ENCODE peak calls at places on chromosomes 11 and 22, in four cellular contexts. F is IMR-90, T is K562, V is GM12878. N is an unnamed sample.

GRCh38 chr11:130308925-130309324 is 5.8 kb downstream of the ZBTB44 start:
- DNase-seq in F (peak; percentile 2), T (no peak), V (no peak), N (no peak)

GRCh38 chr11:45853616-45854219 is 6.4 kb downstream of the CRY2 start:
- DNase-seq in F (no peak), T (peak; percentile 7), V (no peak), N (no peak)

GRCh38 chr11:96228472-96228871 is 114.5 kb downstream of the MAML2 start:
- DNase-seq in F (peak; percentile 96), T (no peak), V (no peak), N (no peak)

GRCh38 chr11:3808846-3809623 is 675 bp downstream of the PGAP2 start:
- DNase-seq in F (peak; percentile 41), T (peak; percentile 60), V (peak; percentile 41), N (peak; percentile 81)

GRCh38 chr11:125056931-125057330 is 6.2 kb upstream of the SLC37A2 start:
- DNase-seq in F (no peak), T (no peak), V (no peak), N (no peak)

GRCh38 chr11:36122715-36123114 is 166.5 kb downstream of the COMMD9 start:
- DNase-seq in F (no peak), T (no peak), V (no peak), N (no peak)

GRCh38 chr11:1866776-1867175 is 13.9 kb downstream of the LSP1 start:
- DNase-seq in F (no peak), T (no peak), V (no peak), N (no peak)

GRCh38 chr11:78138694-78139421 is 568 bp downstream of the ALG8 start:
- DNase-seq in F (peak; percentile 31), T (peak; percentile 63), V (peak; percentile 21), N (peak; percentile 50)

GRCh38 chr11:71326328-71326940 is 74.1 kb upstream of the SHANK2 start:
- DNase-seq in F (no peak), T (no peak), V (no peak), N (no peak)

GRCh38 chr11:93054881-93055280 is 85.4 kb downstream of the MTNR1B start:
- DNase-seq in F (peak; percentile 99), T (no peak), V (no peak), N (peak; percentile 64)

GRCh38 chr11:61752117-61752924 is at the start of gene MYRF:
- DNase-seq in F (peak; percentile 14), T (peak; percentile 88), V (no peak), N (no peak)

GRCh38 chr22:43293661-43294392 is 49.3 kb downstream of the SCUBE1 start:
- DNase-seq in F (peak; percentile 60), T (peak; percentile 77), V (no peak), N (peak; percentile 73)

GRCh38 chr11:118437046-118437735 is 899 bp downstream of the KMT2A start:
- DNase-seq in F (peak; percentile 35), T (peak; percentile 83), V (no peak), N (peak; percentile 28)

GRCh38 chr11:118436639-118437045 is 350 bp downstream of the KMT2A start:
- DNase-seq in F (peak; percentile 21), T (no peak), V (no peak), N (no peak)

GRCh38 chr11:118435893-118436624 is at the start of gene KMT2A:
- DNase-seq in F (peak; percentile 95), T (peak; percentile 94), V (no peak), N (peak; percentile 96)

GRCh38 chr11:118438314-118438931 is 2.1 kb downstream of the KMT2A start:
- DNase-seq in F (peak; percentile 87), T (peak; percentile 35), V (no peak), N (peak; percentile 61)

DNA sequence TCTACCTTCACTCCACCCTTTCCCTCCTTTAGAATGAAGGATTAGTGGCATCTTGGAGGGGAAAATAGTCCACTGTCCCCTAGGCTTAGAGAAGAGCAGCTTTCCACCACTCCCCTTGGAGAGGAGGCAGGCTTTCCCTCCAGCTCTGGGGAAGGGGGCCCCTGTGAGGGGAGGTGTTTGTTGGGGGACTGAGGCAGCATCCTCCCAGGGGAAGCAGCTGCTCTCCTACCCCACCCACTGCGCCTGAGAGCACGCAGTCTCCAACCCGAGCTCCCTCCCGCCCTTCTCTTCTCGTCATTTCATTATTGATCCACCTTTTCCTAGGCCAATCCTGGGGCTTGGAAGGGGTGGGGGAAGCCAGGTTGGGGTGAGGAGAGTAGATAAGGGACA is 1.4 kb downstream of the KMT2A start:
- DNase-seq in F (peak; percentile 13), T (peak; percentile 50), V (no peak), N (no peak)
- TF ChIP-seq ELK1 in F (no peak), T (no peak), V (no peak), N (no peak)

GRCh38 chr22:22976033-22976922 is 88.7 kb downstream of the IGLL5 start:
- DNase-seq in F (no peak), T (peak; percentile 40), V (no peak), N (no peak)
- TF ChIP-seq ELK1 in F (no peak), T (peak; percentile 42), V (no peak), N (no peak)

DNA sequence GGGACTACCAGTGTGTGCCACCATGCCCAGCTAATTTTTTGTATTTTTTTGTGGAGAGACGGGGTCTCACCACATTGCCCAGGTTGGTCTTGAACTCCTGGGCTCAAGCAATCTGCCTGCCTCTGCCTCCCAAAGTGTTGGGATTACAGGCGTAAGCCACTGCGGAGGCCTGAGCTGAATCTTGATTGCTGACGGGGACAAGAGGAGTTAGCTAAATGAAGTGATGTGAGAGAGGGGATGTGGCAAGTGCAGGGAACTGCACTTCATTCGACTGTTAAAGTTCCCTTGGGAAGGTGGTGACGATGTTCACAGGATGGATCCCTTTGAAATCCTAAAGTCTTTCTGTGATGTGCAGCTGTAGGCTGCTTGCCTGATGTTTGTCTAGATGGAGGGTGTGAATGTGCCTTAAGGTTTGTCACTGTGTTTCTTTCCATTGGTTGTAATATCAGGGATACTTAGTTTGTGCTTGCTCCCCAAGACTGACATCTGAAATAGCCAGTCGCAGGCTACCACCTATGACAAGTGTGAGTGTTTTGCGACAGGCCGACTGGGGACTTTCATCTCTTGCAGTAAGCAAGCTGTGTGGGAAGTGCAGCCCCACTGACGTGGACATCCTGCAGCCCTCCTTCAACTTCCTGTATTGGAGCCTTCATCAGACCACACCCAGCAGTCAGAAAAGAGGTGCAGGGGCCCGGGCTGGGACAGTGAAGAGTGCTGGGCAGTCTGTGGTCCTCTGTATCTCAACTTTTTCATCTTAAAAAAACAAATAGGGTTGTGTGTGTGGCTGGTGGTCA is 19.6 kb upstream of the CCDC134 start:
- DNase-seq in F (peak; percentile 63), T (peak; percentile 36), V (peak; percentile 90), N (no peak)
- TF ChIP-seq ELK1 in F (no peak), T (no peak), V (no peak), N (no peak)

DNA sequence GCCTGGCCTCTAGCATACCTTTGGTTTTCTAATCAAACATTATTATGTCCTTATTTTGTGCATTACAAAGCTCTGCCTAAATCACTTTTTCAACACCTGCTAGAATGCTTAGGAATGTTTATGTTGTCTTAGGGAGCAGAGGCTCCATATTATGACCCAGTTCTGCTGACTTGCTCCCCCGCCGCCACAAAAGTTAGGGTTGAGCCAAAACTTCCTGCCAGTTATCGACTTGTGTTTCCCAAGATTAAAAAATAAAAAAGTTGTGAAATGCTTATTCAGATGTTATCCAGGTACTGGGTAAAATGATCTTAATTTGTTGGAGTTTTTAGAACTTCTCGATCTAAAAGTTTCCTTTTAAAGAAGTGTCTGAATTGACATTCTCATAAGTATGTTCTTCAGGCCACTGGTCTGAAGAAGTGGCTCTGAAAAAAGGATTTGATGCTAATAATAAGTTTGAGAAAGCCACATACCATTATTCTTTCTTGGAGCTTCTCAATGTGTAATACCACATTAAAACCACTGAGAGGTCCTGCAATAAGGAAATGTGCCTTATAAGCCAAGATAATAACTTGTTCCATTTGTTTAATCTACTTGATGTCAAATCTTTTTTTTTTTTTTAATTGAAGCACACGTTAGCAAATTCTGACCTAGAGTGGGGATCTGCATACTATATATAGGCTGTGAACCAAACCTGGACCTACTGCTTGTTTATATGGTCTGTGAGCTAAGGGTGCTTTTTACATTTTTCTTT is 2.2 kb downstream of the RNF185 start:
- DNase-seq in F (no peak), T (no peak), V (no peak), N (no peak)
- TF ChIP-seq ELK1 in F (no peak), T (no peak), V (no peak), N (no peak)

GRCh38 chr22:27483095-27483798 is 318.3 kb downstream of the MN1 start:
- DNase-seq in F (no peak), T (no peak), V (no peak), N (no peak)
- TF ChIP-seq ELK1 in F (no peak), T (no peak), V (no peak), N (no peak)